ENCODE peak calls at places on chromosomes 2 and 18, in five cellular contexts. C is stomach, B is coronary artery, N is HFF-Myc, M is HCT116. P is an unnamed sample.

GRCh38 chr18:7272268-7273049 is 41.6 kb downstream of the LRRC30 start:
- DNase-seq in C (peak; percentile 60), B (no peak), N (peak; percentile 31), M (no peak), P (peak; percentile 69)

GRCh38 chr2:232645061-232645460 is 11.7 kb downstream of the EFHD1 start:
- DNase-seq in C (no peak), B (no peak), N (no peak), M (no peak), P (no peak)

GRCh38 chr2:235734700-235735205 is 240.9 kb downstream of the AGAP1 start:
- DNase-seq in C (no peak), B (no peak), N (no peak), M (no peak), P (no peak)

GRCh38 chr18:3947383-3947782 is 497.4 kb downstream of the TGIF1 start:
- DNase-seq in C (no peak), B (no peak), N (no peak), M (no peak), P (no peak)

GRCh38 chr2:105379741-105380186 is 19.1 kb downstream of the FHL2 start:
- DNase-seq in C (peak; percentile 59), B (peak; percentile 63), N (no peak), M (no peak), P (no peak)

GRCh38 chr2:54092940-54093339 is 22.5 kb upstream of the ACYP2 start:
- DNase-seq in C (no peak), B (no peak), N (no peak), M (no peak), P (no peak)

GRCh38 chr2:187875271-187875670 is 321.0 kb upstream of the TFPI start:
- DNase-seq in C (no peak), B (no peak), N (no peak), M (no peak), P (no peak)

GRCh38 chr2:113058998-113059960 is at the start of gene IL36RN:
- DNase-seq in C (no peak), B (no peak), N (no peak), M (no peak), P (no peak)

GRCh38 chr18:50158866-50159653 is 35.9 kb downstream of the MYO5B start:
- DNase-seq in C (no peak), B (no peak), N (no peak), M (no peak), P (peak; percentile 60)

GRCh38 chr2:145033438-145033837 is 513.5 kb upstream of the ZEB2 start:
- DNase-seq in C (no peak), B (no peak), N (no peak), M (no peak), P (no peak)

GRCh38 chr2:237073552-237073951 is 12.1 kb upstream of the COPS8 start:
- DNase-seq in C (no peak), B (no peak), N (no peak), M (no peak), P (no peak)

GRCh38 chr2:236168110-236169067 is at the start of gene GBX2:
- DNase-seq in C (no peak), B (peak; percentile 54), N (no peak), M (peak; percentile 80), P (peak; percentile 78)

GRCh38 chr18:37769846-37770245 is 204.2 kb upstream of the CELF4 start:
- DNase-seq in C (no peak), B (no peak), N (no peak), M (no peak), P (no peak)

GRCh38 chr2:63056309-63057065 is 5.9 kb downstream of the OTX1 start:
- DNase-seq in C (no peak), B (no peak), N (no peak), M (no peak), P (peak; percentile 14)

GRCh38 chr2:63059434-63060078 is 8.9 kb downstream of the OTX1 start:
- DNase-seq in C (no peak), B (no peak), N (no peak), M (no peak), P (no peak)

GRCh38 chr2:63057249-63058148 is 6.9 kb downstream of the OTX1 start:
- DNase-seq in C (no peak), B (no peak), N (no peak), M (no peak), P (no peak)

GRCh38 chr2:63058742-63059433 is 8.3 kb downstream of the OTX1 start:
- DNase-seq in C (no peak), B (no peak), N (no peak), M (no peak), P (no peak)

GRCh38 chr2:63058149-63058741 is 7.6 kb downstream of the OTX1 start:
- DNase-seq in C (no peak), B (no peak), N (no peak), M (no peak), P (no peak)
- H3K4me3 ChIP-seq in C (no peak overlapping the region), B (peak overlapping the region; percentile 60), N (no peak overlapping the region), M (no peak overlapping the region), P (no peak overlapping the region)

DNA sequence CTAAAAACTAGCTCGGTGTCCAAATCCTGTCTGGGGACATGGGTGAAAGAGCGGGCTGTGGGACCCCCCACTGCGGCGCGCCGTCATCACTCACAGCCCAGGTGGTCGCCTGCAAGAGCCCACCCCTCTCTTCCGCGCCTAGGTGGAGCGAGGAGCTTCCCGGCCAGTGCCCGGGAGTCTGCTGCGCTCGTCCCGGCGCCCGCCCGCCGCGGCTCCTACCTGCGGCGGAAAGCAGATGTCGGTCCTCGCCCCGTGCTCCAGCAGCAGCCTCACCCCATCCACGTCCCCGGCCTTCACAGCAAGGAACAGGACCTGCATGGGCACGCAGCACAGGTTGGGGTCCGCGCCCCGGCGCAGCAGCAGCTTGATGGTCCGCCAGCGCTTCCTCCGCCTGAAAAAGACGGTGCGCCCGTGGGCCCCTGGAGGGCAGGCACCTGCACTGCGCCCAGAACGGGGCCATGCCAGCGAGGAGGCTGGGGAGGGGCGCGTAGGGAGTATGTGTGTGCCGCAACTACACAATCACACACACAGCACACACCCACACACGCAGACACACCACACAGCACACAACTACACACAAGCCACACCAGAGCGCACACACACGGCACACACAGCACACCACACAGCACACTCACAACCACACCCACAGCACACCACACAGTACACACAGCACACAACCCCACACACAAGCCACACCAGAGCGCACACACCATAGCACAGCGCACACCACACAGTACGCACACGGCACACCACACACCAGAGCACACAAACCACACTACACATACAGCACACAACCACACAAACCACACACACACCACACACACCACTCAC is 37.4 kb downstream of the ANKMY1 start:
- DNase-seq in C (no peak), B (peak; percentile 64), N (no peak), M (no peak), P (no peak)
- H3K4me3 ChIP-seq in C (no peak overlapping the region), B (peak overlapping the region; percentile 39), N (no peak overlapping the region), M (no peak overlapping the region), P (no peak overlapping the region)

GRCh38 chr18:79506191-79507075 is 110.7 kb downstream of the NFATC1 start:
- DNase-seq in C (no peak), B (no peak), N (no peak), M (no peak), P (no peak)

GRCh38 chr18:79509536-79509930 is 113.8 kb downstream of the NFATC1 start:
- DNase-seq in C (no peak), B (peak; percentile 69), N (no peak), M (no peak), P (no peak)

GRCh38 chr18:79508565-79509535 is 113.1 kb downstream of the NFATC1 start:
- DNase-seq in C (no peak), B (peak; percentile 69), N (no peak), M (no peak), P (no peak)

GRCh38 chr18:79507076-79507545 is 111.4 kb downstream of the NFATC1 start:
- DNase-seq in C (peak; percentile 69), B (peak; percentile 88), N (no peak), M (no peak), P (no peak)

DNA sequence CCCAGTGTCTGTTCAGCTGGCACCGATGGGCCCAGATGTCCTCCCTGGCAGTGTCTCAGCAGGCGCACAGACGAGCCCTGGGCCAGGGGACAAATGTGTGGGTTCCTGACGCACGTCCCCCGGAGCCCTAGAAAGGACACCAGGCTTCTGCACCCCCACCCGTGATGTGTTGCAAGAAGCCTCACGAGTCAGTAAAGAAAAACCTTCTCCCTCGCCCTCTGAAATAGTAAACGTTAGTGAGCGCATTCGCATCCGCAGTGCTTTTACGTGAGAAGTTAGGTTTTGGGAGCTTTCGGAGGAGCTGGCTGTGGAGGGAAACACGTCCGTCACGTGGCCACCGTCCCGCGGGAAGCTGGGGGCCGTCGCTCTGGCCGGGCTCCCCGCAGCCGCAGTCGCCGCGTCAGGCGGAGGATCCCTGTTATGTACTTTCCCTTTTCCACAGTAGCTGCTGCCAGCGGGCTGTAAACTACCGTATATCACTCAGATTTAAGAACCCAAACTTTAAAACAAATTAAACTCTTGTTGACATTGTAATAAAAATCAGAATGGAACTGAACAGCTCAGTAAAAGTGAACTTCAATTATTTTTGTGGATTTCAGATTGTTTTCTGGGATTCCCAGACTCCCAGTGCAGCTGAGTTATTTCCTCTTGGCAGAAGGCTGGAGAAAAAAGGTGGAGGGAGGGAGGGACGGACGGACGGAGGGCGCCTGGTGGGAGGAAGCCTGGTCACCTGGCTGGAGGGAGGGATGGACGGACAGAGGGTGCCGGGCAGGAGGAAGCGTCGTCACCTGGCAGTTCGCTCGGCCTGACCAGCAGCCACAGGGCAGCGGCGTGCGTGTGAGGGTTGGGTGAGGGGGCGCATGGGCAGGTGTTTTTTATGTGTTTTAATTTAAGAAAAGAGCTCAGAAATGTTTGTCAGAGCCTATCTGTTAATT is 112.1 kb downstream of the NFATC1 start:
- DNase-seq in C (peak; percentile 67), B (peak; percentile 90), N (no peak), M (no peak), P (no peak)
- H3K4me3 ChIP-seq in C (peak overlapping the region; percentile 43), B (peak overlapping the region; percentile 71), N (no peak overlapping the region), M (no peak overlapping the region), P (no peak overlapping the region)

GRCh38 chr2:5698171-5698570 is 6.0 kb downstream of the SOX11 start:
- DNase-seq in C (no peak), B (no peak), N (no peak), M (no peak), P (no peak)

GRCh38 chr2:5696351-5696740 is 4.2 kb downstream of the SOX11 start:
- DNase-seq in C (no peak), B (no peak), N (no peak), M (no peak), P (no peak)

GRCh38 chr2:5697554-5697953 is 5.4 kb downstream of the SOX11 start:
- DNase-seq in C (no peak), B (no peak), N (no peak), M (no peak), P (no peak)

GRCh38 chr2:5695641-5696350 is 3.6 kb downstream of the SOX11 start:
- DNase-seq in C (no peak), B (no peak), N (no peak), M (no peak), P (no peak)

GRCh38 chr2:5696741-5697521 is 4.7 kb downstream of the SOX11 start:
- DNase-seq in C (no peak), B (no peak), N (no peak), M (no peak), P (no peak)
- H3K4me3 ChIP-seq in C (peak overlapping the region; percentile 38), B (peak overlapping the region; percentile 70), N (peak overlapping the region; percentile 55), M (no peak overlapping the region), P (no peak overlapping the region)